ENCODE peak calls at places on chromosomes 12 and 14, in eight cellular contexts. S, O, U, Y, F, L, M and D are unnamed samples.
A peak's percentile ranks its signal among the peaks of the same experiment; 100 is the strongest.

GRCh38 chr12:105156260-105156659 is 48.7 kb downstream of the WASHC4 start:
- DNase-seq in Y (no peak), F (no peak), U (no peak), M (no peak), O (no peak), S (no peak), L (no peak), D (no peak)

GRCh38 chr12:121652767-121653497 is 16.5 kb downstream of the MORN3 start:
- DNase-seq in S (no peak), M (no peak), Y (no peak), U (no peak), O (no peak), L (no peak), F (no peak), D (no peak)

GRCh38 chr12:117012189-117012805 is 86.9 kb downstream of the TESC start:
- DNase-seq in M (no peak), U (no peak), S (no peak), Y (peak; percentile 20), L (no peak), F (peak; percentile 52), O (peak; percentile 50), D (no peak)

GRCh38 chr12:59345406-59345805 is 250.4 kb upstream of the SLC16A7 start:
- DNase-seq in O (no peak), Y (no peak), F (no peak), U (no peak), L (no peak), S (no peak), M (no peak), D (no peak)

GRCh38 chr12:30197392-30198047 is 413.8 kb upstream of the TMTC1 start:
- DNase-seq in O (no peak), Y (peak; percentile 37), U (no peak), F (peak; percentile 50), S (no peak), M (no peak), L (no peak), D (no peak)

GRCh38 chr12:28253175-28253641 is 63.0 kb downstream of the CCDC91 start:
- DNase-seq in S (no peak), M (no peak), O (no peak), L (peak; percentile 22), U (no peak), F (peak; percentile 65), Y (no peak), D (no peak)

GRCh38 chr12:114888458-114888857 is 204.5 kb upstream of the TBX3 start:
- DNase-seq in Y (peak; percentile 83), U (no peak), S (peak; percentile 41), F (peak; percentile 71), L (no peak), O (no peak), M (peak; percentile 12), D (no peak)

GRCh38 chr12:50751921-50752721 is 11.8 kb upstream of the ATF1 start:
- DNase-seq in L (peak; percentile 40), S (no peak), M (no peak), F (peak; percentile 23), U (no peak), O (no peak), Y (no peak), D (no peak)

GRCh38 chr14:55383541-55384140 is 28.0 kb downstream of the ATG14 start:
- DNase-seq in U (no peak), L (no peak), F (no peak), O (no peak), Y (no peak), S (no peak), M (no peak), D (no peak)

GRCh38 chr12:78470354-78471195 is 394.0 kb upstream of the SYT1 start:
- DNase-seq in F (peak; percentile 60), S (no peak), U (no peak), O (peak; percentile 9), M (peak; percentile 75), Y (peak; percentile 74), L (no peak), D (no peak)

GRCh38 chr12:52249041-52249461 is 16.0 kb downstream of the KRT7 start:
- DNase-seq in F (no peak), U (no peak), L (peak; percentile 13), Y (no peak), O (no peak), S (peak; percentile 73), M (no peak), D (no peak)

GRCh38 chr12:119372540-119372939 is 38.0 kb downstream of the CCDC60 start:
- DNase-seq in Y (no peak), S (no peak), F (no peak), M (no peak), L (no peak), U (no peak), O (no peak), D (no peak)

GRCh38 chr14:61064866-61065265 is 83.8 kb downstream of the SLC38A6 start:
- DNase-seq in U (no peak), M (no peak), F (no peak), O (no peak), Y (no peak), S (no peak), L (no peak), D (no peak)

GRCh38 chr12:69719336-69720316 is 19.0 kb upstream of the RAB3IP start:
- DNase-seq in S (no peak), Y (no peak), O (no peak), F (no peak), M (no peak), U (no peak), L (no peak), D (no peak)

GRCh38 chr12:10563002-10563401 is 50.4 kb downstream of the MAGOHB start:
- DNase-seq in O (no peak), Y (peak; percentile 7), S (no peak), L (no peak), F (no peak), U (no peak), M (no peak), D (no peak)

GRCh38 chr12:48145981-48146380 is 11.3 kb downstream of the ASB8 start:
- DNase-seq in S (no peak), O (no peak), M (no peak), U (no peak), F (no peak), Y (no peak), L (no peak), D (no peak)

GRCh38 chr14:94376108-94376975 is 12.1 kb downstream of the SERPINA1 start:
- DNase-seq in L (no peak), U (no peak), O (no peak), S (no peak), Y (no peak), F (no peak), M (no peak), D (no peak)